ENCODE peak calls at places on chromosomes 4 and X, in four cellular contexts. V, K, G and L are unnamed samples.

GRCh38 chrX:72576161-72576896 is 3.7 kb upstream of the HDAC8 start:
- DNase-seq in V (peak), K (no peak), G (peak), L (no peak)

GRCh38 chrX:56783996-56784620 is 55.1 kb downstream of the NBDY start:
- DNase-seq in V (no peak), K (no peak), G (no peak), L (no peak)

GRCh38 chrX:130245441-130245840 is 23.3 kb downstream of the ZNF280C start:
- DNase-seq in V (peak), K (no peak), G (no peak), L (peak)

GRCh38 chr4:107351196-107351595 is 315.1 kb upstream of the DKK2 start:
- DNase-seq in V (no peak), K (no peak), G (no peak), L (no peak)

GRCh38 chr4:112284662-112285411 is 867 bp downstream of the TIFA start:
- DNase-seq in V (no peak), K (peak), G (no peak), L (no peak)

GRCh38 chr4:41532880-41533279 is 5.1 kb upstream of the LIMCH1 start:
- DNase-seq in V (no peak), K (no peak), G (no peak), L (no peak)

GRCh38 chrX:53631156-53631555 is 55.4 kb downstream of the HUWE1 start:
- DNase-seq in V (no peak), K (no peak), G (no peak), L (no peak)

GRCh38 chrX:139890991-139891700 is 41.7 kb downstream of the ATP11C start:
- DNase-seq in V (peak), K (no peak), G (peak), L (no peak)

GRCh38 chrX:15646031-15646430 is 18.6 kb downstream of the CLTRN start:
- DNase-seq in V (no peak), K (no peak), G (no peak), L (no peak)

GRCh38 chrX:24178441-24178840 is 28.9 kb downstream of the ZFX start:
- DNase-seq in V (no peak), K (no peak), G (no peak), L (no peak)
- TF ChIP-seq CTCF in V (no peak), K (no peak), G (no peak), L (no peak)

GRCh38 chr4:21947768-21948346 is 715 bp downstream of the KCNIP4 start:
- DNase-seq in V (no peak), K (no peak), G (no peak), L (no peak)
- H3K4me3 ChIP-seq in V (peak), K (no peak), G (no peak), L (no peak)

GRCh38 chrX:54788446-54788845 is 9.6 kb downstream of the ITIH6 start:
- DNase-seq in V (no peak), K (no peak), G (no peak), L (no peak)

GRCh38 chrX:54785901-54786300 is 12.2 kb downstream of the ITIH6 start:
- DNase-seq in V (no peak), K (no peak), G (peak), L (no peak)

GRCh38 chrX:54786972-54787371 is 11.1 kb downstream of the ITIH6 start:
- DNase-seq in V (no peak), K (no peak), G (peak), L (no peak)
- TF ChIP-seq CTCF in V (no peak), K (no peak), G (peak), L (no peak)

GRCh38 chr4:176321589-176321988 is 1.8 kb downstream of the SPCS3 start:
- DNase-seq in V (no peak), K (no peak), G (no peak), L (no peak)
- H3K4me3 ChIP-seq in V (peak), K (peak), G (peak), L (peak)

GRCh38 chr4:2241410-2242353 is at the start of the genes HAUS3 and POLN:
- DNase-seq in V (peak), K (peak), G (peak), L (peak)
- TF ChIP-seq CTCF in V (no peak), K (no peak), G (no peak), L (no peak)

GRCh38 chr4:54231419-54232150 is 2.5 kb downstream of the PDGFRA start:
- DNase-seq in V (no peak), K (no peak), G (no peak), L (no peak)
- H3K4me3 ChIP-seq in V (peak), K (peak), G (no peak), L (peak)

GRCh38 chrX:74452199-74452481 is 30.8 kb downstream of the SLC16A2 start:
- DNase-seq in V (no peak), K (no peak), G (no peak), L (no peak)

GRCh38 chrX:74451450-74452198 is 30.3 kb downstream of the SLC16A2 start:
- DNase-seq in V (no peak), K (no peak), G (no peak), L (no peak)

GRCh38 chrX:74449322-74449936 is 28.1 kb downstream of the SLC16A2 start:
- DNase-seq in V (no peak), K (no peak), G (peak), L (no peak)

GRCh38 chrX:74449937-74450330 is 28.6 kb downstream of the SLC16A2 start:
- DNase-seq in V (peak), K (no peak), G (peak), L (peak)

GRCh38 chrX:74450803-74451449 is 29.6 kb downstream of the SLC16A2 start:
- DNase-seq in V (peak), K (peak), G (peak), L (peak)
- TF ChIP-seq CTCF in V (no peak), K (no peak), G (no peak), L (no peak)

GRCh38 chr4:80069108-80069836 is 3.8 kb downstream of the ANTXR2 start:
- DNase-seq in V (no peak), K (no peak), G (peak), L (no peak)
- H3K4me3 ChIP-seq in V (peak), K (no peak), G (no peak), L (no peak)

DNA sequence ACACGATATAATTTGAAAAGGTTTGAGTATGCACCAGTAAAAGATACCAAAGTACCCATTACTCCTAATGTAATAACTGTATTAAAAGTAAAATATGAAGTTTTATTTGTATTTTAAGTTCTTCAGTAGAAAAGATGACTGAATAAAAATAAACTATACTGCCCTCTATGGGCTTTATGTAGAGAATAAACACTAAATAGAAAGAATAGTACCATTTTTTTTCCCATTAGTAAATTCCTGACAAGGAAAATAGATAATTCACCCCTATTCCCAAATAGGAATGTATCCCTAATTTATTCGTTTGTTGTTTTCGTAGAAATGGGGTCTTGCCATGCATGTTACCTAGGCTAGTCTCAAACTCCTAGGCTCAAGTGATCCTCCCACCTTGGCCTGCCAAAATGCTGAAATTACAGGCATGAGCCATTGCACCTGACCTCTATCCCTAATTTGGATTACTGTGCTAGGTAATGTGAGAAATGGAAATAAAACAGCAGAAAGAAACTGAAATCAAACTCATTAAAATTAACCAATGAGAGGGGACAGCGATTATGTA is 73.6 kb upstream of the COX18 start:
- DNase-seq in V (no peak), K (no peak), G (peak), L (no peak)
- TF ChIP-seq CTCF in V (peak), K (peak), G (no peak), L (no peak)

DNA sequence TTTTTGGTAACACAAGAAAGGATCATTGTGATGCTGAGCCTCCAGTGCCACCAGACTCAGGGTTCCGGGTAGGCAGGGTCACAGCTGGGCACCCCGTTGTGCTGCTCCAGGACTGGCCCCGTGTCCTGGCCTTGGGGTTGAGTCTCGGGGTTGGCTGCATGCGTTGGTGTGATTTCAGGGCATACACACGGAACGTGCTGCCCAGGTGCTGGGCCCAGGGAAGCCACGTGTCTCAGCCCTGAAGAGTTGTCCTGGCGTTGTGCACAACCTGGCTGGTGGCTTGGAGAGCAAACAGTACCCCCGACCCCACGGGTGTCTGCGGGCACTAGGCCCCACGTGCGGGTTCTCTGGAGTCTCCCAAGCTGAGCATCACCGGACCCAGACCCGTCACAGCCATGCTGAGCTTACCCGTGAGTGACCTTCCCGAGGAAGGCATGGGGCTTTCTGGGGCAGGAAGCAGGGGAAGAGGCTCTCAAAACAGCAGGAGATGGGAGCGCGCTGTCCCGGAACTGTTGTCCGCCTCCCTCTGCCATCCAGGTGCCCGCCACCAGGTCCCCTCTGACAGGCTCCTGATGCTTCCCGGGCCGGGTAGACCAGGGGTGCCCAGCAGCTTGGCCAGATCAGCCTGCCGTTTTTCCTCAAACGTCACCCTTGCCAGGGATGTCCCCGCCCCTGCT is 66.1 kb upstream of the ENPP6 start:
- DNase-seq in V (no peak), K (no peak), G (no peak), L (no peak)
- H3K4me3 ChIP-seq in V (no peak), K (no peak), G (no peak), L (no peak)